ENCODE peak calls at places on chromosomes 6 and 20, in four cellular contexts. Q is IMR-90, P is body of pancreas, R is HepG2. S is an unnamed sample.
A peak's percentile ranks its signal among the peaks of the same experiment; 100 is the strongest.

GRCh38 chr6:294656-295565 is 2.6 kb downstream of the DUSP22 start:
- DNase-seq in Q (no peak), P (no peak), R (no peak), S (no peak)

GRCh38 chr6:168355716-168356522 is 36.3 kb upstream of the DACT2 start:
- DNase-seq in Q (no peak), P (peak; percentile 70), R (peak; percentile 49), S (no peak)

GRCh38 chr6:26304213-26305096 is 60.5 kb upstream of the BTN3A2 start:
- DNase-seq in Q (peak; percentile 70), P (no peak), R (no peak), S (peak; percentile 54)

GRCh38 chr6:72182337-72183246 is 296.2 kb downstream of the RIMS1 start:
- DNase-seq in Q (peak; percentile 24), P (peak; percentile 85), R (no peak), S (no peak)

GRCh38 chr20:4021905-4022304 is 6.5 kb upstream of the RNF24 start:
- DNase-seq in Q (peak; percentile 58), P (no peak), R (no peak), S (no peak)

GRCh38 chr6:31270788-31271640 is 878 bp downstream of the HLA-C start:
- DNase-seq in Q (peak; percentile 47), P (peak; percentile 79), R (no peak), S (peak; percentile 94)

GRCh38 chr6:129929433-129929832 is 68.3 kb upstream of the TMEM244 start:
- DNase-seq in Q (peak; percentile 92), P (no peak), R (no peak), S (peak; percentile 17)

GRCh38 chr20:11368965-11369711 is 548.6 kb upstream of the BTBD3 start:
- DNase-seq in Q (no peak), P (no peak), R (no peak), S (no peak)

GRCh38 chr6:165988757-165989456 is 178.7 kb downstream of the TBXT start:
- DNase-seq in Q (no peak), P (no peak), R (no peak), S (no peak)

GRCh38 chr6:155493694-155494143 is 38.1 kb upstream of the NOX3 start:
- DNase-seq in Q (peak; percentile 100), P (peak; percentile 27), R (peak; percentile 91), S (no peak)

GRCh38 chr6:105346052-105346451 is 56.8 kb downstream of the PREP start:
- DNase-seq in Q (peak; percentile 93), P (no peak), R (peak; percentile 41), S (no peak)

GRCh38 chr20:24669701-24670100 is 200.3 kb downstream of the SYNDIG1 start:
- DNase-seq in Q (no peak), P (no peak), R (no peak), S (no peak)

GRCh38 chr6:72820906-72821305 is 199.0 kb downstream of the KCNQ5 start:
- DNase-seq in Q (no peak), P (no peak), R (no peak), S (no peak)

GRCh38 chr6:113860165-113860955 is 3.2 kb downstream of the MARCKS start:
- DNase-seq in Q (peak; percentile 45), P (peak; percentile 39), R (peak; percentile 42), S (no peak)

GRCh38 chr6:119128252-119128912 is 49.9 kb upstream of the FAM184A start:
- DNase-seq in Q (no peak), P (no peak), R (no peak), S (no peak)

GRCh38 chr6:118967239-118967638 is 32.3 kb upstream of the MCM9 start:
- DNase-seq in Q (no peak), P (no peak), R (no peak), S (no peak)

GRCh38 chr6:37019065-37019450 is 13.6 kb downstream of the FGD2 start:
- DNase-seq in Q (no peak), P (peak; percentile 85), R (peak; percentile 60), S (no peak)

GRCh38 chr20:36784900-36785299 is 11.3 kb upstream of the DSN1 start:
- DNase-seq in Q (peak; percentile 39), P (no peak), R (no peak), S (no peak)

GRCh38 chr6:156832166-156832743 is 55.1 kb downstream of the ARID1B start:
- DNase-seq in Q (peak; percentile 72), P (peak; percentile 41), R (no peak), S (no peak)

GRCh38 chr20:9177278-9177677 is 108.4 kb downstream of the PLCB4 start:
- DNase-seq in Q (no peak), P (no peak), R (no peak), S (no peak)

GRCh38 chr20:9169409-9169808 is 100.5 kb downstream of the PLCB4 start:
- DNase-seq in Q (no peak), P (no peak), R (no peak), S (no peak)

GRCh38 chr20:9172908-9173307 is 104.0 kb downstream of the PLCB4 start:
- DNase-seq in Q (no peak), P (no peak), R (no peak), S (no peak)
- TF ChIP-seq CTCF in Q (no peak), P (no peak), R (peak; percentile 42), S (no peak)

DNA sequence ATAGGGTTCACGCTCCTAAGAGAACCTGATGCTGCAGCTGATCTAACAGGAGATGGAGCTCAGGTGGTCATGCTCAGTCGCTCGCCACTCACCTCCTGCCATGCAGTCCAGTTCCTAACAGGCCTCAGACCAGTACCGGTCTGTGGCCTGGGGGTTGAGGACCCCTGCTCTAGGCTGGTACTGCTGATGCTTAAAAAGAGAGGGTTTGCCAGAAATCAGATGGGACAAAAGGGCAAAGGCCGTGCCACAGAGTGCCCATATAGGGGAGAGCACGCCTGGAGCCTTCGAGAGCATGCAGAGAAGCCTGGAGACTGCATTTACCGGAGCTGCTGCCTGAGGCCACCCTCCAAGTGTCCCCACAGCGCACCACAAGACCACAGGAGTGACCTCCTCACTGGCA is 75.5 kb downstream of the PTPN1 start:
- DNase-seq in Q (no peak), P (no peak), R (no peak), S (no peak)
- TF ChIP-seq POLR2A in Q (no peak), P (no peak), R (no peak), S (no peak)

GRCh38 chr6:169409742-169410312 is 156.2 kb upstream of the THBS2 start:
- DNase-seq in Q (no peak), P (no peak), R (no peak), S (no peak)
- TF ChIP-seq CTCF in Q (no peak), P (no peak), R (no peak), S (no peak)

GRCh38 chr6:12431023-12431422 is 140.9 kb downstream of the EDN1 start:
- DNase-seq in Q (no peak), P (no peak), R (no peak), S (no peak)
- TF ChIP-seq POLR2A in Q (no peak), P (no peak), R (no peak), S (no peak)

GRCh38 chr6:97462031-97462430 is 179.0 kb upstream of the MMS22L start:
- DNase-seq in Q (no peak), P (no peak), R (no peak), S (no peak)

GRCh38 chr6:97459535-97459934 is 176.5 kb upstream of the MMS22L start:
- DNase-seq in Q (no peak), P (no peak), R (no peak), S (no peak)

GRCh38 chr6:97459986-97460385 is 177.0 kb upstream of the MMS22L start:
- DNase-seq in Q (no peak), P (no peak), R (no peak), S (no peak)

GRCh38 chr6:97460394-97460793 is 177.4 kb upstream of the MMS22L start:
- DNase-seq in Q (no peak), P (no peak), R (no peak), S (no peak)

DNA sequence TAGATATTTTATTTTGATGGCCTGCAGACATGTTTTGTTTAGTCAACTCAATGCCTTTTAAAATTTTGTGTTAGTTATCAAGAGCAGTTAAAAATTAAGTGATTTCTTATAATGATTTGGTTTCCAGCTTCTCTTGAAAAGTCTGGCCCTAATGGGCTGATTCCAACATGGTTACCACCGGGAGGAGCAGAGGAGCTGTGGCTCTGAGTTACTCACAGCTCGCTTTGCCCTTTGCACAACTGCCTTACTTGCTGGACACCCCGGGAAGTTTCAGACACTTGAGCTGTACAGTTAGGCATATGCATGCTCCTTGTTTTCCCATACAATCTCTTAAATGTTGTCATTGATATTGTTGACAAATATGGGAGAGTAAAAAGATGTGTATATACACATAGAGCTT is 173.1 kb upstream of the MMS22L start:
- DNase-seq in Q (no peak), P (no peak), R (no peak), S (no peak)
- TF ChIP-seq CTCF in Q (no peak), P (no peak), R (no peak), S (no peak)

DNA sequence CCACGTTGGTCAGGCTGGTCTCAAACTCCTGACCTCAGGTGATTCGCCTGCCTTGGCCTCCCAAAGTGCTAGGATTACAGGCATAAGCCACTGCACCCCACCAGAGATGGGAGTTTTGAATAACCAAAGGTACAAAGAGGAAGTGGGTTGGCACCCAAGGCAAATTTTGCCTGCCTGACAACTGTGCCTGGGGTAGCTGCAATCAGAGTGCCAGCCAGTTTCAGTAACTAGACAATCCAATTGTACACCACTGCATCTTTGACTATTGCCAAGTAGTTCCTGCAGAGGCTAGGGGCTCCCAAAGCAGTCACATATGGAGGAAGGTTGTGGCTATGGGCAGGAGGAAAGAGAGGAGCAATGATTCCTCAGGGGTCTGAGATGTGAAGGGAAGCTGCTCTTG is 16.6 kb downstream of the ZC3H12D start:
- DNase-seq in Q (no peak), P (no peak), R (no peak), S (no peak)
- TF ChIP-seq POLR2A in Q (no peak), P (no peak), R (no peak), S (no peak)

DNA sequence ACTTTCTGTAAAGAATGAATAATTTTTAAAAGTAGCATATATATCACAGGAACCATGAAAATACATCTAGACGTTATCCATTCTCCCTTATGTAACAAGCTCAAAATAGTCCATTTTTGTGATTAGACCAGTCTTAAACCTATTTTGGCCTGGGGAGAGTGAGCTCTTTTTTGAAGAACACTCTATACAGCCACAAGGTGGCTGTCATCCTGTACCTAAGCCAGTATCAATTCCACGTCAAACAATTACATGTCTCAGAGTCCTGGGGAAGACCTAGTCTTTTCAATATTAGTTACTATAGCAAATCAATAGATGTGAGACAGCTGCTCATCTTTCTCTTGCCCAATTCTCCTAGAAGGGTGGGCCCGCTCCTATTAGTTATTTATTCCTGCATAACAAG is 28.4 kb downstream of the FBXO5 start:
- DNase-seq in Q (no peak), P (no peak), R (no peak), S (no peak)
- TF ChIP-seq CTCF in Q (no peak), P (no peak), R (peak; percentile 47), S (no peak)